ENCODE peak calls at places on chromosome 9, in eight cellular contexts. D, R, H, T, C, Z, O and J are unnamed samples.

GRCh38 chr9:122777935-122778671 is 10.6 kb upstream of the OR5C1 start:
- DNase-seq in H (no peak), O (no peak), D (peak; percentile 62), T (peak; percentile 36), Z (no peak), R (peak; percentile 92), C (peak; percentile 81), J (no peak)

GRCh38 chr9:130337318-130337717 is 71.8 kb downstream of the HMCN2 start:
- DNase-seq in O (no peak), H (no peak), R (no peak), Z (no peak), D (no peak), T (no peak), C (no peak), J (no peak)

GRCh38 chr9:81113408-81114124 is 575.8 kb downstream of the TLE1 start:
- DNase-seq in R (no peak), Z (no peak), H (no peak), O (no peak), D (no peak), C (no peak), T (peak; percentile 46), J (no peak)

GRCh38 chr9:21813575-21814473 is 11.4 kb downstream of the MTAP start:
- DNase-seq in H (peak; percentile 91), T (peak; percentile 70), R (peak; percentile 75), Z (no peak), O (peak; percentile 58), D (no peak), C (peak; percentile 87), J (no peak)

GRCh38 chr9:128174062-128174461 is 14.0 kb downstream of the BBLN start:
- DNase-seq in D (no peak), Z (no peak), H (no peak), R (no peak), O (no peak), C (no peak), T (no peak), J (no peak)

GRCh38 chr9:76608562-76609254 is 149.7 kb downstream of the GCNT1 start:
- DNase-seq in O (no peak), C (no peak), D (no peak), Z (no peak), H (no peak), T (no peak), R (no peak), J (no peak)

GRCh38 chr9:23229764-23230434 is 596.1 kb downstream of the ELAVL2 start:
- DNase-seq in T (no peak), R (no peak), H (no peak), Z (no peak), O (no peak), D (no peak), C (no peak), J (no peak)

GRCh38 chr9:6759114-6759977 is 1.6 kb downstream of the KDM4C start:
- DNase-seq in R (peak; percentile 45), C (peak; percentile 91), D (no peak), T (peak; percentile 84), H (no peak), O (no peak), Z (no peak), J (no peak)

GRCh38 chr9:13143281-13143680 is 136.2 kb downstream of the MPDZ start:
- DNase-seq in R (no peak), C (no peak), H (no peak), O (no peak), D (no peak), Z (no peak), T (no peak), J (no peak)

DNA sequence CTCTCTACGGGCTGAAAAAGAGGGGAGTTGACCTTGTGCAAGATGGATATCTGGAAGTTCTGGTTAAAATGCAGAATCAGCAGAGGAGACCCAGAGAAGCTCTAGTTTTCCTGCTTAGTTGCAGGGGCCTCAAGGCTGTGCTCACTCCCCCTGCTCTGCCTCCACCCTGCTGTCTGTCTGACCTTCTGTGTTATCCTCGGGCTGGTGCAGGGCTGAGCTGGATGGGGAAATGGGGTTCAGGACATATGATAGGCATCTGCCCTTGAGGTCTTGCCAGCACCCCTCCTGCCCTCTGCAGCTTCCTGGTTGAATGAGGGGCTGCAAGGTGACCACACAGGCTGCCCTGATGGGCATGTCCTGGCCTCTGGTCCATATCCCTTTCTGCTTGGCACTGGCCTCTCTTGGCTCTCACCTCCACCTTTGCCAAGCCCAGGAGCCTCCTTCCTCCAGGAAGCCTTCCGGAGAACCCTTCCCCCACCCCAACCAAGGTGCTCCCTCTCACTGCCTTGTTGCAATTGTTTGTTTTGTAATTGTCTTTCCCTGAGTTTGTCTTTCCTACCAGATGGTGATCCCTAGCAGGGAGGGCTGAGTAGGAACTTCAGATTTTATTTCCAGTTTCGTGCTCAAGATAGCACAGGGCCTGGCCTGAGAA is 1.3 kb downstream of the TMEM268 start:
- DNase-seq in R (no peak), H (no peak), T (no peak), C (no peak), Z (no peak), D (no peak), O (no peak), J (no peak)
- H3K4me1 ChIP-seq in R (peaks cover 26% of the 10 kb centered on the region), H (peaks cover 40% of the 10 kb centered on the region), T (peaks cover 8% of the 10 kb centered on the region), C (peaks cover 12% of the 10 kb centered on the region), Z (peaks cover 10% of the 10 kb centered on the region), D (peaks cover 41% of the 10 kb centered on the region), O (peaks cover 6% of the 10 kb centered on the region), J (peaks cover 26% of the 10 kb centered on the region)

GRCh38 chr9:107274096-107274495 is 9.0 kb upstream of the RAD23B start:
- DNase-seq in T (no peak), Z (no peak), O (no peak), C (no peak), R (no peak), H (no peak), D (no peak), J (no peak)
- H3K4me1 ChIP-seq in T (peaks cover 14% of the 10 kb centered on the region), Z (no peaks in the 10 kb centered on the region), O (no peaks in the 10 kb centered on the region), C (peaks cover 4% of the 10 kb centered on the region), R (peaks cover 20% of the 10 kb centered on the region), H (no peaks in the 10 kb centered on the region), D (peaks cover 5% of the 10 kb centered on the region), J (peaks cover 19% of the 10 kb centered on the region)

DNA sequence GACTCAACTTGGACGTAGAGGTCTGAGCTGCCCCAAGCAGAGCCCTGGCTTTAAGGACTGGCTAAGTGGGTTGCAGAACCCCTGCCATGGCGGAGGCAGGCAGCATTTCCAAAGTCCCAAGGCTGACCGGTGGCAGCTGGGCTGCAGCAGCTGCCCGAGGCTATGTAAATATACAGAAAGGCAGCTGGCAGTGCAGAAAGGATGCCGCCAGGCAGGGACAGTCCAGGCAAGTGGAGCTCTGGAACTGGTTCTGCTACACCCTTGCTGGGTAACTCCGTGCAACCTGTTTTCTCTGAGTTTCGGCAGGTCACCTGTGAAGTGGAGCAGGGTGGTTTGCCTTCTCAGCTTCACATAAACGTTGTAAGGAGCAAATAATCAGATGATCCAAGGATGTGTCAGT is 46.0 kb downstream of the SHB start:
- DNase-seq in H (no peak), D (no peak), T (no peak), Z (no peak), O (peak; percentile 63), R (peak; percentile 91), C (no peak), J (no peak)
- H3K4me1 ChIP-seq in H (no peaks in the 10 kb centered on the region), D (peaks cover 83% of the 10 kb centered on the region), T (peaks cover 74% of the 10 kb centered on the region), Z (peaks cover 9% of the 10 kb centered on the region), O (peaks cover 45% of the 10 kb centered on the region), R (peaks cover 84% of the 10 kb centered on the region), C (peaks cover 68% of the 10 kb centered on the region), J (peaks cover 86% of the 10 kb centered on the region)

DNA sequence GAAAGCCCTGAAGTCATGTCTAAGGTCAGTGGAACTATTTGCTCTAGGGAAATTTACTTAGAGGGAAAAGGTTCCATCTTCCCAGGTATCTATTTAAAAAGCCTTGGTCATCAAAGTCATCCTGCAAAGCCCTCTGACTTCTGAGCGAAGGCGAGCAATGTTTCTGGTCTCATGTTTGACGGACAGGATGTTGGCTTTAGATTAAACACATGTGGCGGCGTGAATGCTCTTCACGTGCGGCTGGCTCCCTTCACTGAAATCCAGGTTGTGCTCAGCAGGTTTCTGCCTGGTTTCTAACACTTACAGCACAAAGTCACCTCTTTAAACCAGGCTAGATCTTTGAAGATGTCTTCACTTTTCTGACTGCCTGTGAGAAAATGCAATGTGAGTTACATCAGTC is 5.7 kb upstream of the ZBTB34 start:
- DNase-seq in T (no peak), D (no peak), H (no peak), Z (no peak), C (no peak), R (no peak), O (no peak), J (peak; percentile 82)
- H3K4me1 ChIP-seq in T (peaks cover 2% of the 10 kb centered on the region), D (peaks cover 4% of the 10 kb centered on the region), H (peaks cover 1% of the 10 kb centered on the region), Z (peaks cover 4% of the 10 kb centered on the region), C (peaks cover 3% of the 10 kb centered on the region), R (peaks cover 2% of the 10 kb centered on the region), O (no peaks in the 10 kb centered on the region), J (peaks cover 5% of the 10 kb centered on the region)

GRCh38 chr9:133529457-133529856 is 4.7 kb upstream of the MYMK start:
- DNase-seq in D (no peak), O (no peak), H (no peak), T (no peak), Z (no peak), R (no peak), C (no peak), J (no peak)
- H3K4me1 ChIP-seq in D (peaks cover 34% of the 10 kb centered on the region), O (peaks cover 6% of the 10 kb centered on the region), H (peaks cover 4% of the 10 kb centered on the region), T (peaks cover 16% of the 10 kb centered on the region), Z (no peaks in the 10 kb centered on the region), R (peaks cover 42% of the 10 kb centered on the region), C (peaks cover 40% of the 10 kb centered on the region), J (peaks cover 33% of the 10 kb centered on the region)

GRCh38 chr9:99180199-99180598 is 41.5 kb downstream of the ALG2 start:
- DNase-seq in D (no peak), C (no peak), R (no peak), H (peak; percentile 33), T (no peak), Z (no peak), O (no peak), J (no peak)
- H3K4me1 ChIP-seq in D (peaks cover 15% of the 10 kb centered on the region), C (peaks cover 14% of the 10 kb centered on the region), R (no peaks in the 10 kb centered on the region), H (peaks cover 5% of the 10 kb centered on the region), T (peaks cover 17% of the 10 kb centered on the region), Z (no peaks in the 10 kb centered on the region), O (peaks cover 6% of the 10 kb centered on the region), J (peaks cover 11% of the 10 kb centered on the region)

GRCh38 chr9:134663084-134663483 is 21.5 kb downstream of the COL5A1 start:
- DNase-seq in R (no peak), H (no peak), Z (peak; percentile 17), O (no peak), D (no peak), C (no peak), T (no peak), J (no peak)
- H3K4me1 ChIP-seq in R (peaks cover 67% of the 10 kb centered on the region), H (no peaks in the 10 kb centered on the region), Z (no peaks in the 10 kb centered on the region), O (no peaks in the 10 kb centered on the region), D (peaks cover 26% of the 10 kb centered on the region), C (peaks cover 41% of the 10 kb centered on the region), T (peaks cover 54% of the 10 kb centered on the region), J (peaks cover 72% of the 10 kb centered on the region)